ENCODE peak calls at places on chromosomes 13 and 19, in five cellular contexts. G, Z, R, M and D are unnamed samples.

GRCh38 chr13:66933994-66934393 is 296.1 kb downstream of the PCDH9 start:
- DNase-seq in G (no peak), Z (peak), R (no peak), M (no peak), D (peak)

GRCh38 chr13:36207672-36208071 is 6.7 kb downstream of the SOHLH2 start:
- DNase-seq in G (peak), Z (no peak), R (no peak), M (no peak), D (no peak)

GRCh38 chr19:48627211-48627864 is 8.0 kb downstream of the SPHK2 start:
- DNase-seq in G (peak), Z (no peak), R (no peak), M (no peak), D (no peak)

GRCh38 chr13:27621366-27622101 is at the start of gene POLR1D:
- DNase-seq in G (peak), Z (peak), R (peak), M (peak), D (peak)

GRCh38 chr19:49968279-49968922 is 7.4 kb upstream of the SIGLEC11 start:
- DNase-seq in G (peak), Z (no peak), R (no peak), M (no peak), D (no peak)

GRCh38 chr19:31534231-31534630 is 185.0 kb upstream of the TSHZ3 start:
- DNase-seq in G (no peak), Z (no peak), R (no peak), M (no peak), D (no peak)

GRCh38 chr13:25371608-25372274 is at the start of gene ATP8A2:
- DNase-seq in G (no peak), Z (no peak), R (no peak), M (no peak), D (no peak)

GRCh38 chr13:94764576-94765321 is 52.4 kb upstream of the SOX21 start:
- DNase-seq in G (peak), Z (peak), R (no peak), M (no peak), D (peak)

GRCh38 chr19:5623397-5624153 is 692 bp downstream of the SAFB start:
- DNase-seq in G (peak), Z (no peak), R (peak), M (peak), D (peak)

GRCh38 chr13:49319555-49320350 is 72.0 kb downstream of the CDADC1 start:
- DNase-seq in G (peak), Z (no peak), R (no peak), M (no peak), D (peak)

GRCh38 chr13:65260938-65261880 is 1968.9 kb downstream of the PCDH9 start:
- DNase-seq in G (peak), Z (peak), R (no peak), M (no peak), D (peak)

GRCh38 chr19:40803857-40804782 is 5.1 kb downstream of the EGLN2 start:
- DNase-seq in G (peak), Z (no peak), R (peak), M (peak), D (no peak)

GRCh38 chr13:25901460-25902376 is 150.1 kb downstream of the SHISA2 start:
- DNase-seq in G (peak), Z (peak), R (peak), M (peak), D (peak)

GRCh38 chr19:30064021-30064699 is 122.1 kb downstream of the URI1 start:
- DNase-seq in G (no peak), Z (no peak), R (no peak), M (no peak), D (no peak)

GRCh38 chr13:42754801-42755513 is 26.4 kb upstream of the FAM216B start:
- DNase-seq in G (no peak), Z (no peak), R (no peak), M (no peak), D (no peak)